ENCODE peak calls at places on chromosomes 5 and 9, in seven cellular contexts. W is cardiac muscle cell; K is SJSA1; R is breast epithelium; H is fibroblast of lung; B is mammary epithelial cell; T is naive thymus-derived CD4-positive, alpha-beta T cell. X is an unnamed sample.

GRCh38 chr9:122226758-122227575 is 1.8 kb downstream of the LHX6 start:
- DNase-seq in W (peak; percentile 15), K (no peak), R (no peak), H (no peak), B (no peak), T (peak; percentile 19), X (peak; percentile 36)

GRCh38 chr9:38507587-38507986 is 83.3 kb upstream of the IGFBPL1 start:
- DNase-seq in W (no peak), K (no peak), R (no peak), H (no peak), B (no peak), T (no peak), X (no peak)

GRCh38 chr5:154367101-154367500 is 78.7 kb upstream of the SAP30L start:
- DNase-seq in W (no peak), K (no peak), R (no peak), H (peak; percentile 23), B (peak; percentile 90), T (no peak), X (no peak)

GRCh38 chr9:35813434-35814105 is 1.3 kb downstream of the HINT2 start:
- DNase-seq in W (no peak), K (no peak), R (no peak), H (no peak), B (no peak), T (no peak), X (peak; percentile 43)

GRCh38 chr5:1668141-1668721 is 131.4 kb downstream of the MRPL36 start:
- DNase-seq in W (no peak), K (no peak), R (peak; percentile 15), H (no peak), B (no peak), T (no peak), X (peak; percentile 64)

GRCh38 chr5:59238126-59238902 is 655.2 kb downstream of the PDE4D start:
- DNase-seq in W (no peak), K (no peak), R (no peak), H (no peak), B (no peak), T (no peak), X (no peak)

GRCh38 chr5:80255425-80255751 is 460 bp downstream of the SERINC5 start:
- DNase-seq in W (peak; percentile 59), K (peak; percentile 61), R (peak; percentile 26), H (peak; percentile 54), B (peak; percentile 71), T (peak; percentile 73), X (peak; percentile 44)

GRCh38 chr9:135490166-135490870 is 10.2 kb upstream of the MRPS2 start:
- DNase-seq in W (no peak), K (no peak), R (no peak), H (no peak), B (no peak), T (no peak), X (no peak)

GRCh38 chr9:35690447-35691324 is 961 bp upstream of the TPM2 start:
- DNase-seq in W (peak; percentile 84), K (peak; percentile 74), R (peak; percentile 81), H (peak; percentile 72), B (no peak), T (peak; percentile 52), X (peak; percentile 56)

GRCh38 chr9:99948896-99949295 is 42.4 kb downstream of the STX17 start:
- DNase-seq in W (no peak), K (no peak), R (no peak), H (no peak), B (no peak), T (no peak), X (no peak)

GRCh38 chr5:80920333-80920732 is 39.8 kb upstream of the RASGRF2 start:
- DNase-seq in W (no peak), K (no peak), R (no peak), H (no peak), B (no peak), T (no peak), X (no peak)

GRCh38 chr5:102778478-102778877 is 23.4 kb downstream of the PAM start:
- DNase-seq in W (no peak), K (no peak), R (no peak), H (peak; percentile 77), B (peak; percentile 78), T (no peak), X (no peak)

GRCh38 chr5:124440471-124440870 is 306.0 kb downstream of the ZNF608 start:
- DNase-seq in W (no peak), K (no peak), R (no peak), H (no peak), B (no peak), T (no peak), X (no peak)
- H3K4me3 ChIP-seq in W (no peak overlapping the region), K (no peak overlapping the region), R (no peak overlapping the region), H (no peak overlapping the region), B (no peak overlapping the region), T (no peak overlapping the region), X (no peak overlapping the region)

GRCh38 chr5:16454686-16455085 is 10.9 kb downstream of the ZNF622 start:
- DNase-seq in W (no peak), K (no peak), R (no peak), H (no peak), B (no peak), T (no peak), X (no peak)

GRCh38 chr5:16446993-16447392 is 18.6 kb downstream of the ZNF622 start:
- DNase-seq in W (no peak), K (no peak), R (no peak), H (no peak), B (no peak), T (no peak), X (peak; percentile 79)

GRCh38 chr5:16453609-16454008 is 12.0 kb downstream of the ZNF622 start:
- DNase-seq in W (peak; percentile 39), K (no peak), R (no peak), H (no peak), B (no peak), T (no peak), X (no peak)

GRCh38 chr5:16455670-16456069 is 9.9 kb downstream of the ZNF622 start:
- DNase-seq in W (no peak), K (no peak), R (no peak), H (no peak), B (no peak), T (no peak), X (no peak)

GRCh38 chr5:16450163-16450562 is 15.4 kb downstream of the ZNF622 start:
- DNase-seq in W (no peak), K (no peak), R (no peak), H (no peak), B (no peak), T (no peak), X (no peak)
- H3K36me3 ChIP-seq in W (peaks cover 25% of the 10 kb centered on the region), K (peaks cover 81% of the 10 kb centered on the region), R (no peaks in the 10 kb centered on the region), H (peaks cover 10% of the 10 kb centered on the region), B (peaks cover 30% of the 10 kb centered on the region), T (peaks cover 56% of the 10 kb centered on the region), X (peaks cover 67% of the 10 kb centered on the region)

GRCh38 chr5:93607367-93608258 is 24.6 kb downstream of the NR2F1 start:
- DNase-seq in W (peak; percentile 68), K (peak; percentile 69), R (no peak), H (peak; percentile 86), B (peak; percentile 41), T (no peak), X (peak; percentile 54)
- H3K4me3 ChIP-seq in W (no peak overlapping the region), K (peak overlapping the region; percentile 27), R (peak overlapping the region; percentile 24), H (peak overlapping the region; percentile 42), B (no peak overlapping the region), T (no peak overlapping the region), X (no peak overlapping the region)

DNA sequence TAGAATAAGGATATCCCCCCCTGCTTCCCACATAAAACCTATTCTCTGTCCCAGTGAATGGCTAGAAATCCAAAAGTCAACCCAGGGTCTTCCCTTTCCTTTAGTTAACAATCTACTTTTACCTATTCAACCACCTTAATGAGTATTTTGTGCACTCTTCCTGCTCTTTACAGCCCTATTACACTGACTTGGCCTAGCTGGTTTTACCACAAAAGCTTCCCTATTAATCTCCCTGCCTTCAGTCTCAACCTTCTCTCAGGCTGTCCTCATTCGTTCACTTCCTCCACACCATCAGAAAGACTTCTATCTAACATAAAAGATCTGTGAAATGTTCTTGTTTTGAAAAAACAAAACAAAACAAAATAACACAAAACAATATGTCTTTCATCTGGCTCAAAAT is 16.2 kb downstream of the CTNNAL1 start:
- DNase-seq in W (no peak), K (no peak), R (no peak), H (no peak), B (no peak), T (no peak), X (no peak)
- H3K36me3 ChIP-seq in W (peaks cover under 1% of the 10 kb centered on the region), K (peaks cover 45% of the 10 kb centered on the region), R (no peaks in the 10 kb centered on the region), H (no peaks in the 10 kb centered on the region), B (peaks cover 4% of the 10 kb centered on the region), T (no peaks in the 10 kb centered on the region), X (peaks cover 79% of the 10 kb centered on the region)

GRCh38 chr5:138983984-138984383 is 108.8 kb upstream of the LRRTM2 start:
- DNase-seq in W (peak; percentile 17), K (no peak), R (no peak), H (no peak), B (no peak), T (peak; percentile 6), X (peak; percentile 55)

GRCh38 chr5:138978085-138978484 is 103.0 kb upstream of the LRRTM2 start:
- DNase-seq in W (no peak), K (no peak), R (no peak), H (no peak), B (no peak), T (no peak), X (no peak)

GRCh38 chr5:138981131-138981530 is 106.0 kb upstream of the LRRTM2 start:
- DNase-seq in W (no peak), K (peak; percentile 42), R (no peak), H (peak; percentile 16), B (no peak), T (no peak), X (no peak)

GRCh38 chr5:138979684-138980275 is 104.6 kb upstream of the LRRTM2 start:
- DNase-seq in W (no peak), K (no peak), R (no peak), H (no peak), B (no peak), T (no peak), X (no peak)

DNA sequence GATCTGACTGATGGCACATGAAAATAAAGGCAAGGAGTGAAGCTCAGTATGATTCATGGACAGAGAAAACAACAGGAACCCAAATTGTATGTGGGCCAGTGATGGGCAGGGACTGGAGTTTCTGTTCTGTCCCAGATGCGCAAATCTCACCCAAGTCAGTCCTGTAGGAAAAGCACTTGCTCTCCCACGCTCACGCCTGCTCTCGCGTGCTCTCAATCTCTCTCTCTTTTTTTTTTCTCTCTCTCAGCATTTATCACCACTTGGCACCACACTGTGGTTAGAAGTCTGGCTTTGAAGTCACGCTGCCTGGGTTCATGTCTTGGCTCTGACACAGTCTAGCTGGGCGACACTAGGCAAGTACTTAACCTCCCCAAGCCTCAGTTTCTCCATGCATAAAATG is 106.5 kb upstream of the LRRTM2 start:
- DNase-seq in W (no peak), K (peak; percentile 27), R (no peak), H (no peak), B (no peak), T (no peak), X (no peak)
- H3K4me3 ChIP-seq in W (no peak overlapping the region), K (no peak overlapping the region), R (no peak overlapping the region), H (no peak overlapping the region), B (no peak overlapping the region), T (no peak overlapping the region), X (no peak overlapping the region)

DNA sequence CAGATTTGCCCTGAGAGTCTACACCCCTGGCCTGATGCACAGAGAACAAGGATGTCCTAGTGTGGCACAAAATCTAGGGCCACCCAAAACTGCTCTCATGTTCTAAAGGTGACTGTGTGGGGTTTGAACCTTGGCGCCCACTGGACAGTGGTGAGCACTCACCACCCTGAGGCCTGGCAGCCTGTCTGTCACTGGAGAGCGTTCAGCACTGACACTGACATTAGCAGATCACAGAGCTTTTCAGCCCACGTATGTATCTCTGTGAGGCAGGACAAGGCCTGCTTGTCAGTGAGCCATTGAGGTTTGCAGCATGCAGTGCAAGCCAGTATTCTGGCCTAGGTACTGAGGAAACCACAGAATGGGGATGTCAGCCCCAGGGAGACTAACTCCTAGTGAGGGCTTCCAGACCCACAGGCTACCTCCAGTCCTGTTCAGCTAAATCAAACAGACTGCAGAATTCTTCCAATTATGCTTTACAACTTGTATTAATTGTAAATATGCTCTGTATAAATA is 38.9 kb upstream of the SLC2A8 start:
- DNase-seq in W (no peak), K (no peak), R (no peak), H (no peak), B (no peak), T (peak; percentile 7), X (no peak)
- H3K36me3 ChIP-seq in W (no peaks in the 10 kb centered on the region), K (no peaks in the 10 kb centered on the region), R (no peaks in the 10 kb centered on the region), H (no peaks in the 10 kb centered on the region), B (no peaks in the 10 kb centered on the region), T (no peaks in the 10 kb centered on the region), X (peaks cover 72% of the 10 kb centered on the region)

X was measured in WERI-Rb-1.